ENCODE peak calls at places on chromosome 2, in ten cellular contexts. P, X, C, F, I, M, N, Q, T and Z are unnamed samples.
A peak's percentile ranks its signal among the peaks of the same experiment; 100 is the strongest.

GRCh38 chr2:230564805-230565779 is 147.6 kb upstream of the CAB39 start:
- DNase-seq in P (no peak), X (peak; percentile 61), C (no peak), F (no peak), I (peak; percentile 31), M (no peak), N (no peak), Q (no peak), T (no peak), Z (peak; percentile 65)

GRCh38 chr2:53859354-53860159 is at the start of gene GPR75:
- DNase-seq in P (peak; percentile 32), X (no peak), C (no peak), F (no peak), I (no peak), M (no peak), N (no peak), Q (no peak), T (peak; percentile 15), Z (no peak)

GRCh38 chr2:74099835-74100234 is 47.9 kb downstream of the BOLA3 start:
- DNase-seq in P (no peak), X (no peak), C (no peak), F (peak; percentile 62), I (no peak), M (peak; percentile 58), N (no peak), Q (no peak), T (no peak), Z (no peak)

GRCh38 chr2:217223222-217223930 is 363.5 kb upstream of the TNP1 start:
- DNase-seq in P (no peak), X (peak; percentile 62), C (peak; percentile 21), F (no peak), I (no peak), M (no peak), N (no peak), Q (no peak), T (no peak), Z (peak; percentile 92)

GRCh38 chr2:238139141-238139840 is 823 bp downstream of the KLHL30 start:
- DNase-seq in P (peak; percentile 61), X (no peak), C (no peak), F (no peak), I (no peak), M (no peak), N (no peak), Q (no peak), T (peak; percentile 57), Z (no peak)

GRCh38 chr2:99883356-99883867 is 259.0 kb downstream of the AFF3 start:
- DNase-seq in P (no peak), X (no peak), C (no peak), F (no peak), I (no peak), M (no peak), N (no peak), Q (no peak), T (no peak), Z (no peak)

GRCh38 chr2:223058952-223059716 is 7.1 kb downstream of the KCNE4 start:
- DNase-seq in P (no peak), X (no peak), C (no peak), F (no peak), I (no peak), M (no peak), N (no peak), Q (no peak), T (no peak), Z (no peak)

GRCh38 chr2:49938268-49938667 is 784.0 kb upstream of the FSHR start:
- DNase-seq in P (no peak), X (no peak), C (no peak), F (no peak), I (no peak), M (no peak), N (no peak), Q (no peak), T (no peak), Z (no peak)

GRCh38 chr2:32775954-32776353 is 148.1 kb downstream of the TTC27 start:
- DNase-seq in P (no peak), X (no peak), C (no peak), F (no peak), I (no peak), M (no peak), N (no peak), Q (no peak), T (no peak), Z (no peak)

GRCh38 chr2:152566728-152567069 is 150.6 kb downstream of the PRPF40A start:
- DNase-seq in P (no peak), X (no peak), C (no peak), F (no peak), I (no peak), M (no peak), N (no peak), Q (no peak), T (no peak), Z (peak; percentile 18)

GRCh38 chr2:10414000-10414451 is 34.1 kb downstream of the ODC1 start:
- DNase-seq in P (no peak), X (no peak), C (no peak), F (peak; percentile 46), I (no peak), M (no peak), N (no peak), Q (no peak), T (no peak), Z (no peak)